ENCODE peak calls at places on chromosomes 13 and 19, in five cellular contexts. S is AG10803, X is Calu3, K is osteoblast, G is ovary. F is an unnamed sample.

GRCh38 chr13:105273665-105274222 is 1261.7 kb downstream of the EFNB2 start:
- DNase-seq in S (no peak), X (no peak), K (no peak), G (no peak), F (no peak)

GRCh38 chr19:49272204-49272603 is 52.8 kb downstream of the SLC6A16 start:
- DNase-seq in S (peak), X (no peak), K (no peak), G (no peak), F (no peak)

GRCh38 chr13:94415484-94415883 is 64.0 kb downstream of the DCT start:
- DNase-seq in S (no peak), X (no peak), K (no peak), G (no peak), F (no peak)

GRCh38 chr19:7919681-7920519 is at the start of gene SNAPC2:
- DNase-seq in S (peak), X (peak), K (peak), G (peak), F (peak)

GRCh38 chr13:99311748-99312492 is 4.7 kb upstream of the GPR183 start:
- DNase-seq in S (no peak), X (no peak), K (no peak), G (peak), F (no peak)

GRCh38 chr13:26475176-26476110 is 82.0 kb upstream of the WASF3 start:
- DNase-seq in S (no peak), X (no peak), K (no peak), G (no peak), F (no peak)

GRCh38 chr19:58387338-58388174 is 487 bp downstream of the RPS5 start:
- DNase-seq in S (no peak), X (no peak), K (peak), G (no peak), F (no peak)

GRCh38 chr19:1006711-1007398 is 6.6 kb downstream of the GRIN3B start:
- DNase-seq in S (no peak), X (no peak), K (peak), G (no peak), F (no peak)

GRCh38 chr13:98556968-98557591 is 19.8 kb downstream of the STK24 start:
- DNase-seq in S (no peak), X (no peak), K (peak), G (no peak), F (no peak)

DNA sequence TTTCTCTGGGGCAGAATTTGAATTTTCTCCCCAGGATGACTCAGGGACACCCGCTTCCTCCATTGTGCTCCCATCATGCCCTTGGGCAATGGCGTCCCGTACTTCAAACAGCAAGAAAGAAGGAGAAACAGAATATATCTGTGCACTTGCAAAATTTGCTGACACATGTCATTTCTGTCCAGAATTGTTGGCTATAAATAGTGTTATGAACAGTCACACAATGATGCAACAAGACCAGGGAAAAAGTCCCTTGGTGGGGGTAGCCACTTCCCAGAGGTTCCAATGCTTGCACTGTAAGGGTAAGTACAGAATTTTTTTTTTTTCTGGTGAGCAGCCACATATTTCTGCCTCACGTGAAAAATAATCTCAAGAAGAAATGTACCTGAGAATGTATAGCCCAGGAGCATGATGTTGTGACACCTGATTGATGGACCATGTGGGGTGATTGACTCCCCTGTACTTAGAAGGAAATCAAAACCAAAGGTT is 9.1 kb upstream of the LAIR1 start:
- DNase-seq in S (no peak), X (no peak), K (no peak), G (no peak), F (no peak)
- TF ChIP-seq CTCF in S (no peak), X (no peak), K (no peak), G (no peak), F (no peak)

GRCh38 chr19:10826846-10827245 is 9.2 kb downstream of the TMED1 start:
- DNase-seq in S (no peak), X (no peak), K (no peak), G (no peak), F (no peak)

GRCh38 chr19:10830370-10830769 is 5.6 kb downstream of the TMED1 start:
- DNase-seq in S (no peak), X (no peak), K (peak), G (no peak), F (no peak)

GRCh38 chr19:10830941-10831779 is 4.9 kb downstream of the TMED1 start:
- DNase-seq in S (no peak), X (no peak), K (peak), G (no peak), F (no peak)

GRCh38 chr19:10829967-10830366 is 6.0 kb downstream of the TMED1 start:
- DNase-seq in S (no peak), X (no peak), K (peak), G (no peak), F (no peak)

DNA sequence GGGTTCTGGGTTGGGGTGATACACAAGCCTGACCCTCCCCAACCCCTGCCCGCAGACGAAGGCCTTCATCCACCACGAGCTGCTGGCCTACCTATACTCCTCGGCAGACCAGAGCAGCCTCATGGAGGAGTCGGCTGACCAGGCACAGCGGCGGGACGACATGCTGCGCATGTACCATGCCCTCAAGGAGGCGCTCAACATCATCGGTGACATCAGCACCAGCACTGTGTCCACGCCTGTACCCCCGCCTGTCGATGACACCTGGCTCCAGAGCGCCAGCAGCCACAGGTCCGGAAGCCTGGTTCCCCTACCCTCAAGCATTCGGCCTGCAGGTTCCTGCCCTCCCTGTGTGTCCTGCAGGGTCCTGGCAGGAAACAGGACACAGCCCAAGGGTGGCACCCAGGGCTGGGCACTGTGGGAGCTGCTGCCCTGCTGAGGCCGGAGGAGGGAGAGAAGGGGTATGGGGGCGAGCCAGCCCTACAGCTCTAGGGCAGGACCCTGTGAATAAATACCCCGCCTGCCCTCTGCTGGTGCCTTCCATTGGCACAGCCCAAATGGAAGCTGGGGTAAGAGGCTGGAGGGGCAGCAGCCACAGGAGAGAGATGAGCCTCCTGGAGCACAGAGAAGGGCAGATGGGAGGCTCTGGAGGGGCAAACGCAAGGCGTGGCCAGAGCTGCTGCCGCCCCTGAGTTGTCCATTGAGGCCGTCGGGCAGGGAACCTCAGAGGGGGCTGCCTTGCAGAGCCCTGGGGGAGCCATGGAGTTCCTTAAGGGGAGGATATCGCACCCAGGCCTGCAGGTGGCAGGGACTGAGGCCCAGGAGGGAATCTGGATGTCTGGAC is 6.8 kb downstream of the TMED1 start:
- DNase-seq in S (no peak), X (no peak), K (peak), G (no peak), F (no peak)
- TF ChIP-seq CTCF in S (no peak), X (no peak), K (no peak), G (no peak), F (peak)

GRCh38 chr13:48220592-48221300 is 12.3 kb upstream of the ITM2B start:
- DNase-seq in S (no peak), X (no peak), K (no peak), G (peak), F (no peak)

GRCh38 chr13:48221301-48222190 is 11.5 kb upstream of the ITM2B start:
- DNase-seq in S (no peak), X (no peak), K (peak), G (peak), F (no peak)

GRCh38 chr13:48214519-48215121 is 18.4 kb upstream of the ITM2B start:
- DNase-seq in S (no peak), X (no peak), K (no peak), G (no peak), F (no peak)

DNA sequence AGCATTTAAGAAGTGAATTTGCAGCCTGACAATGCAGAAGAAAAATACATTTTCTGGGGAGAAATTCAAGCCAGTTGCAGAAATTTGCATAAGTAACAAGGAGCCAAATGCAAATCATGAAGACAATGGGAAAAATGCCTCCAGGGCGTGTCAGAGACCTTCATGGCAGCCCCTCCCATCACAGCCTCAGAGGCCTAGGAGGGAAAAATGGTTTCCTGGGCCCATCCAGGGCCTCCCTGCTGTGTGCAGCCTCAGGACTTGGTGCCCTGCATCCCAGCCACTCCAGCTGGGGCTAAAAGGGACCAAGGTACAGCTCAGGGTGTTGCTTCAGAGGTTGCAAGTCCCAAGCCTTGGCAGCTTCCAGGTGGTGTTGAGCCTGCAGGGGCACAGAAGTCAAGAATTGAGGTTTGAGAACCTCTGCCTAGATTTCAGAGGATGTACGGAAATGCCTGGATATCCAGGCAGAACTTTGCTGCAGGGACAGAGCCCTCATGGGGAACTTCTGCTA is 16.7 kb upstream of the ITM2B start:
- DNase-seq in S (no peak), X (no peak), K (no peak), G (no peak), F (no peak)
- TF ChIP-seq CTCF in S (no peak), X (no peak), K (no peak), G (no peak), F (no peak)

GRCh38 chr19:2232286-2233151 is 3.6 kb downstream of the PLEKHJ1 start:
- DNase-seq in S (no peak), X (no peak), K (no peak), G (no peak), F (no peak)
- TF ChIP-seq CTCF in S (no peak), X (no peak), K (no peak), G (no peak), F (no peak)

DNA sequence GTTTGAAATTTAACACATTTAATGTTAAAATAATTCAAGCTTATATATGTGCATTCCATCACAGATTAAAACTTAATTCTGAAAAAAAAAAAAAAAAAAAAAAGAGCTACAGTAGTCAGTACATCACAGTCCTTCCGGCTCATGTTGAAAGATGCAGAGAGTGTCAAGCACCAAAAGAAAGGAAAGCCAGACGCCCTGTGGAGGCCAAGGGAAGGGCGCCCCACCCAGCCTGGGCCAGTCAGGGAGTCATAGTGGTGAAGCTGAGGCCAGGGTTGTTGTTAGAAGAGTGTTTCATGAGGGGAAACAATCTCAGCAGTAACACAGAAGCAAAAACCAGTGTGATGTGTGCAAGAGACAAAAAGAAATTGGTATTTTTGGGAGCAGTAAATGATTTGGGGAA is 375.3 kb downstream of the MTUS2 start:
- DNase-seq in S (no peak), X (no peak), K (no peak), G (no peak), F (no peak)
- TF ChIP-seq CTCF in S (no peak), X (no peak), K (no peak), G (no peak), F (no peak)

GRCh38 chr19:33438016-33438671 is 64.6 kb downstream of the CEBPG start:
- DNase-seq in S (peak), X (no peak), K (peak), G (peak), F (no peak)
- TF ChIP-seq CTCF in S (peak), X (peak), K (peak), G (no peak), F (peak)

F was measured in D721Med.